ENCODE peak calls at places on chromosomes 11 and 22, in seven cellular contexts. S, Y, A, G, M, T and D are unnamed samples.

GRCh38 chr11:128506999-128507591 is 80.3 kb downstream of the ETS1 start:
- DNase-seq in S (no peak), Y (no peak), A (peak), G (peak), M (no peak), T (peak), D (no peak)

GRCh38 chr22:25629613-25630012 is 65.1 kb downstream of the GRK3 start:
- DNase-seq in S (no peak), Y (no peak), A (no peak), G (no peak), M (no peak), T (peak), D (no peak)

GRCh38 chr11:85663781-85664560 is 958 bp downstream of the CREBZF start:
- DNase-seq in S (peak), Y (peak), A (peak), G (no peak), M (peak), T (peak), D (peak)

GRCh38 chr11:133215529-133216230 is 316.6 kb downstream of the OPCML start:
- DNase-seq in S (no peak), Y (no peak), A (no peak), G (no peak), M (no peak), T (no peak), D (no peak)

GRCh38 chr11:17720796-17721171 is 1.4 kb downstream of the MYOD1 start:
- DNase-seq in S (no peak), Y (no peak), A (no peak), G (no peak), M (no peak), T (peak), D (no peak)

GRCh38 chr11:116969694-116970093 is 128.5 kb downstream of the SIK3 start:
- DNase-seq in S (no peak), Y (no peak), A (no peak), G (no peak), M (no peak), T (no peak), D (no peak)

GRCh38 chr22:44441401-44442185 is 56.4 kb downstream of the RTL6 start:
- DNase-seq in S (no peak), Y (no peak), A (no peak), G (no peak), M (no peak), T (no peak), D (no peak)

GRCh38 chr22:43147821-43148220 is 3.5 kb upstream of the TSPO start:
- DNase-seq in S (no peak), Y (no peak), A (no peak), G (no peak), M (no peak), T (no peak), D (peak)

GRCh38 chr11:65452806-65453490 is 30.4 kb downstream of the NEAT1 start:
- DNase-seq in S (no peak), Y (no peak), A (peak), G (peak), M (no peak), T (no peak), D (no peak)

GRCh38 chr11:115368616-115369015 is 135.6 kb downstream of the CADM1 start:
- DNase-seq in S (no peak), Y (no peak), A (no peak), G (no peak), M (no peak), T (no peak), D (no peak)

GRCh38 chr11:45899448-45900174 is 7.5 kb downstream of the FREY1 start:
- DNase-seq in S (peak), Y (peak), A (peak), G (peak), M (peak), T (peak), D (no peak)

GRCh38 chr22:22547692-22548348 is 11.2 kb downstream of the PRAME start:
- DNase-seq in S (no peak), Y (no peak), A (no peak), G (no peak), M (no peak), T (no peak), D (no peak)

GRCh38 chr22:44019846-44020245 is 4.3 kb upstream of the PARVB start:
- DNase-seq in S (no peak), Y (no peak), A (no peak), G (no peak), M (no peak), T (no peak), D (no peak)

GRCh38 chr22:42269407-42270177 is 861 bp downstream of the TCF20 start:
- DNase-seq in S (peak), Y (peak), A (peak), G (no peak), M (peak), T (peak), D (peak)

GRCh38 chr11:15073361-15074205 is at the start of gene CALCB:
- DNase-seq in S (no peak), Y (no peak), A (no peak), G (no peak), M (peak), T (no peak), D (no peak)

GRCh38 chr11:10318527-10318802 is 13.6 kb downstream of the ADM start:
- DNase-seq in S (peak), Y (no peak), A (no peak), G (no peak), M (no peak), T (no peak), D (peak)

GRCh38 chr22:17717708-17718107 is 56.6 kb downstream of the BID start:
- DNase-seq in S (no peak), Y (no peak), A (no peak), G (peak), M (no peak), T (no peak), D (no peak)

GRCh38 chr11:106208795-106209194 is 131.3 kb downstream of the AASDHPPT start:
- DNase-seq in S (no peak), Y (no peak), A (no peak), G (no peak), M (no peak), T (no peak), D (no peak)

GRCh38 chr22:37862570-37863325 is 13.5 kb downstream of the EIF3L start:
- DNase-seq in S (no peak), Y (no peak), A (no peak), G (no peak), M (no peak), T (no peak), D (no peak)

GRCh38 chr11:120793150-120793549 is 230.8 kb upstream of the TBCEL start:
- DNase-seq in S (no peak), Y (no peak), A (no peak), G (no peak), M (no peak), T (no peak), D (no peak)

GRCh38 chr11:4464216-4465159 is 15.4 kb downstream of the OR52K2 start:
- DNase-seq in S (no peak), Y (no peak), A (no peak), G (no peak), M (no peak), T (no peak), D (no peak)

GRCh38 chr11:1884123-1884415 is 7.6 kb downstream of the PRR33 start:
- DNase-seq in S (no peak), Y (no peak), A (no peak), G (no peak), M (no peak), T (no peak), D (no peak)

GRCh38 chr22:46734830-46735453 is 3.1 kb downstream of the CERK start:
- DNase-seq in S (peak), Y (peak), A (no peak), G (no peak), M (no peak), T (no peak), D (no peak)

GRCh38 chr11:89443366-89444303 is 47.5 kb downstream of the NOX4 start:
- DNase-seq in S (no peak), Y (no peak), A (no peak), G (no peak), M (no peak), T (no peak), D (no peak)

GRCh38 chr22:20230777-20231420 is 37.2 kb downstream of the RTN4R start:
- DNase-seq in S (no peak), Y (no peak), A (no peak), G (no peak), M (no peak), T (no peak), D (no peak)

GRCh38 chr11:70580036-70580805 is 181.9 kb downstream of the CTTN start:
- DNase-seq in S (no peak), Y (no peak), A (no peak), G (no peak), M (peak), T (no peak), D (no peak)

GRCh38 chr11:113663567-113663966 is 42.5 kb downstream of the TMPRSS5 start:
- DNase-seq in S (no peak), Y (no peak), A (no peak), G (no peak), M (no peak), T (no peak), D (no peak)

GRCh38 chr22:42800731-42801536 is 56.1 kb downstream of the ARFGAP3 start:
- DNase-seq in S (no peak), Y (no peak), A (no peak), G (no peak), M (no peak), T (peak), D (no peak)

GRCh38 chr22:39205344-39206021 is 39.3 kb downstream of the PDGFB start:
- DNase-seq in S (no peak), Y (peak), A (peak), G (no peak), M (no peak), T (no peak), D (no peak)

GRCh38 chr11:73360743-73361369 is 15.3 kb upstream of the RELT start:
- DNase-seq in S (no peak), Y (no peak), A (no peak), G (no peak), M (no peak), T (no peak), D (no peak)

GRCh38 chr22:19113429-19113828 is 8.8 kb downstream of the DGCR2 start:
- DNase-seq in S (no peak), Y (no peak), A (no peak), G (no peak), M (no peak), T (no peak), D (no peak)